ENCODE peak calls at places on chromosomes 3 and 15, in six cellular contexts. O is HepG2, Q is SK-N-SH, X is HCT116, S is K562, B is GM12878. E is an unnamed sample.

GRCh38 chr3:34207826-34208225 is 409.4 kb downstream of the PDCD6IP start:
- DNase-seq in S (no peak), O (no peak), X (no peak), Q (no peak), B (no peak), E (no peak)

GRCh38 chr15:81003023-81003350 is 2.3 kb downstream of the TLNRD1 start:
- DNase-seq in O (no peak), Q (no peak), B (no peak), S (no peak), X (no peak), E (no peak)

GRCh38 chr3:156691920-156692319 is 17.5 kb downstream of the TIPARP start:
- DNase-seq in B (no peak), S (no peak), Q (no peak), X (no peak), O (no peak), E (no peak)

GRCh38 chr3:184357248-184358139 is 3.9 kb downstream of the CLCN2 start:
- DNase-seq in S (no peak), B (no peak), Q (no peak), O (no peak), X (no peak), E (no peak)

GRCh38 chr15:68315495-68316007 is 38.0 kb downstream of the FEM1B start:
- DNase-seq in O (no peak), X (no peak), S (no peak), B (no peak), Q (no peak), E (no peak)

GRCh38 chr3:141076821-141077571 is 25.8 kb downstream of the SPSB4 start:
- DNase-seq in S (no peak), X (no peak), B (no peak), O (no peak), Q (no peak), E (no peak)

GRCh38 chr3:120349819-120350125 is 618 bp upstream of the LRRC58 start:
- DNase-seq in Q (no peak), O (no peak), X (no peak), S (no peak), B (no peak), E (no peak)

GRCh38 chr15:50235794-50236193 is 29.7 kb downstream of the HDC start:
- DNase-seq in B (no peak), S (peak), X (no peak), O (no peak), Q (no peak), E (no peak)

GRCh38 chr3:167740961-167741587 is 5.6 kb downstream of the SERPINI1 start:
- DNase-seq in Q (peak), O (peak), X (peak), B (no peak), S (no peak), E (no peak)

GRCh38 chr3:195450731-195451229 is 8.0 kb upstream of the ACAP2 start:
- DNase-seq in S (no peak), X (no peak), O (no peak), B (no peak), Q (no peak), E (no peak)

GRCh38 chr3:61177450-61177849 is 73.8 kb downstream of the FHIT start:
- DNase-seq in Q (no peak), O (no peak), S (no peak), X (no peak), B (no peak), E (no peak)

GRCh38 chr15:29687939-29688884 is 134.1 kb downstream of the TJP1 start:
- DNase-seq in Q (peak), O (no peak), B (no peak), S (no peak), X (no peak), E (no peak)

GRCh38 chr3:53044371-53045106 is 1.3 kb downstream of the SFMBT1 start:
- DNase-seq in S (peak), X (no peak), Q (peak), B (no peak), O (no peak), E (no peak)

GRCh38 chr3:193921480-193921879 is 214.5 kb upstream of the HES1 start:
- DNase-seq in B (no peak), Q (no peak), S (no peak), O (no peak), X (no peak), E (no peak)

GRCh38 chr3:180059351-180059750 is 22.6 kb upstream of the PEX5L start:
- DNase-seq in X (no peak), B (no peak), O (no peak), Q (no peak), S (no peak), E (no peak)

GRCh38 chr3:185658504-185658912 is 72.4 kb downstream of the SENP2 start:
- DNase-seq in O (peak), B (no peak), S (no peak), X (no peak), Q (no peak), E (no peak)

GRCh38 chr3:49721165-49721860 is 1.8 kb upstream of the AMIGO3 start:
- DNase-seq in X (no peak), O (no peak), Q (no peak), B (no peak), S (no peak), E (no peak)

GRCh38 chr3:38588276-38588971 is 61.1 kb downstream of the SCN5A start:
- DNase-seq in O (no peak), S (no peak), X (no peak), Q (no peak), B (no peak), E (peak)

GRCh38 chr3:149080699-149081091 is 5.6 kb downstream of the HLTF start:
- DNase-seq in S (no peak), O (no peak), B (no peak), X (no peak), Q (no peak), E (no peak)

GRCh38 chr3:35927441-35927840 is 288.1 kb downstream of the ARPP21 start:
- DNase-seq in X (no peak), B (no peak), Q (no peak), O (no peak), S (no peak), E (no peak)

GRCh38 chr3:62090066-62090465 is 283.3 kb downstream of the FEZF2 start:
- DNase-seq in B (no peak), S (no peak), X (no peak), O (no peak), Q (no peak), E (no peak)

GRCh38 chr3:174352227-174352626 is 506.9 kb upstream of the NAALADL2 start:
- DNase-seq in O (no peak), B (no peak), X (no peak), Q (no peak), S (no peak), E (no peak)

GRCh38 chr15:35123743-35124142 is 38.6 kb upstream of the NANOGP8 start:
- DNase-seq in X (no peak), B (no peak), Q (no peak), O (no peak), S (no peak), E (no peak)

GRCh38 chr3:161559177-161559998 is 62.8 kb downstream of the OTOL1 start:
- DNase-seq in S (peak), B (no peak), Q (no peak), O (peak), X (peak), E (peak)

GRCh38 chr15:65405793-65406192 is 17.0 kb downstream of the IGDCC4 start:
- DNase-seq in S (no peak), Q (no peak), B (no peak), O (no peak), X (no peak), E (no peak)

GRCh38 chr3:71423151-71423906 is 160.2 kb downstream of the FOXP1 start:
- DNase-seq in B (no peak), O (no peak), S (peak), Q (peak), X (no peak), E (no peak)

GRCh38 chr15:74174216-74174965 is 881 bp downstream of the ISLR start:
- DNase-seq in O (no peak), S (no peak), B (no peak), Q (peak), X (no peak), E (no peak)

GRCh38 chr15:40843885-40844542 is at the start of gene SPINT1:
- DNase-seq in X (no peak), O (no peak), S (peak), B (no peak), Q (peak), E (peak)

GRCh38 chr15:77869021-77869895 is 208.3 kb downstream of the TBC1D2B start:
- DNase-seq in B (no peak), Q (no peak), O (no peak), S (no peak), X (no peak), E (no peak)

GRCh38 chr3:149800693-149801092 is 8.3 kb upstream of the ANKUB1 start:
- DNase-seq in Q (no peak), B (no peak), S (no peak), X (no peak), O (no peak), E (no peak)

GRCh38 chr3:100041328-100041749 is 73.0 kb downstream of the FILIP1L start:
- DNase-seq in S (no peak), X (peak), O (peak), B (no peak), Q (no peak), E (no peak)
- TF ChIP-seq JUND in S (no peak), X (peak), O (no peak), B (no peak), Q (peak), E (no peak)

DNA sequence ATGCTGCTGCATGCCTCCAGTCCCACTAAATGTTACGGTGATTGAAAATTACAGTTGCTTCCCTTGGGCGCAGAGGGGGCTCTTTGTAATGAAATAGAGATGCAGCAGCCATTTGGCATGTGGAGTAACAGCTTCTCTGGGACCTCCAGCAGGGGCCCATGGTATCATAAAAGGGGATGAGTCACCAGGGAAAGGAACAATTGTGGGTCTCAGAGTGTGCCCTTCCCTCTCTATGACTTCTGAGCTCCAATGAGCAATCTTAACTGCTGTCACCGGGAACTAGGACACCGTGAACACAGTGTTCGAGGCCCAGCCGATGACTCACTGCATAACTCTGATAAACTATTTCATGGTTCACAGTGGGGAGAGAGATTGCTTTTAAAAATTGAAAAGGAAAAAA is 164.8 kb upstream of the NUDT16 start:
- DNase-seq in Q (no peak), X (peak), B (no peak), O (peak), S (peak), E (peak)
- TF ChIP-seq SIN3A in Q (no peak), X (no peak), B (no peak), O (no peak), S (no peak), E (no peak)

DNA sequence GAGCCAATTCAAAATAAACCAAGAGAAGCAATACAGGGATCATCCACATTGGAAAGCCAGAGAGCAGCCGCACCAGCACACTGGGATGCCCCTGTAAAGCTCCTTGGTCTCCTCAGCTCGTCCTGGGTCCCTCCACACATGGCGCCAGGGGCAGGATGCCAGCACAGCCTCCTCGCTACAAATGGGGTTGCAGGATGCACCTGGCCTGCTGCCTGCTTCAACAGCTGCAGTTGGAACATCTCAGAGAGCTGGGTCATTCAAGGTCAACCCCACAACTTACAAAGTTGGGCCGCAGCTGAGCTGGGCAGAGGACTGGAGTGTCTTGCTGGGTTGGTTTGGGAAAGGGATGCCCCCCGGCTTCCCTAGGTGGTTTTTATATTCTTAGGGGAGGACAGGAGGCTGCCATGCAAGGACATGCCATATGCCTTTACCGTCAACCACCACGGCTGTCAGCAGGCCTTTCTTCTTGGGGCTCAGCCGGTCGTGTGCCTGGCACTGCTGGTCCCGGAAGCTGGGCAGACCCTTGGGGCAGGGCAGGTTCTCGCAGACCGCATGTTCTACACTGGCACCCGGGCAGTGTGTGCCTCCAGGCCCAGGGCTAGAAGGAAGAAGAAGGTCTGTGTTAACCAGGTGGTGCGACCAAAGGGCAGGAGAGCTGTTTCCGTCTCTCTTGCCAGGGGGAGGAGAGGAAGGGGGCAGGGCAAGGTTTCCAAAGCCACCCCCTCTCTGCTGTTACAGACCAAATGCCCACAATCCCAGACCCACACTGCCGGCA is 225.2 kb downstream of the ADAMTS17 start:
- DNase-seq in B (no peak), Q (no peak), X (no peak), O (no peak), S (no peak), E (no peak)
- TF ChIP-seq JUND in B (no peak), Q (no peak), X (no peak), O (no peak), S (no peak), E (no peak)

GRCh38 chr15:95486224-95486623 is 844.3 kb upstream of the NR2F2 start:
- DNase-seq in S (no peak), X (no peak), O (no peak), Q (no peak), B (no peak), E (no peak)
- TF ChIP-seq SIN3A in S (no peak), X (no peak), O (no peak), Q (no peak), B (no peak), E (no peak)

GRCh38 chr15:66784174-66784573 is 82.1 kb downstream of the SMAD6 start:
- DNase-seq in O (no peak), X (no peak), B (no peak), Q (no peak), S (no peak), E (no peak)

GRCh38 chr15:66786708-66787471 is 84.9 kb downstream of the SMAD6 start:
- DNase-seq in X (no peak), O (no peak), S (no peak), Q (no peak), B (no peak), E (no peak)

GRCh38 chr15:66787472-66787871 is 85.4 kb downstream of the SMAD6 start:
- DNase-seq in Q (no peak), X (no peak), S (no peak), O (no peak), B (no peak), E (no peak)

GRCh38 chr15:66786222-66786621 is 84.2 kb downstream of the SMAD6 start:
- DNase-seq in Q (no peak), O (no peak), B (no peak), X (no peak), S (no peak), E (no peak)

GRCh38 chr15:66785637-66786036 is 83.6 kb downstream of the SMAD6 start:
- DNase-seq in X (no peak), Q (no peak), S (no peak), O (no peak), B (no peak), E (no peak)
- TF ChIP-seq JUND in X (no peak), Q (no peak), S (no peak), O (no peak), B (no peak), E (no peak)

GRCh38 chr15:66937588-66937987 is 127.8 kb upstream of the SMAD3 start:
- DNase-seq in Q (no peak), O (no peak), X (no peak), B (no peak), S (no peak), E (no peak)

GRCh38 chr15:66939451-66940023 is 125.9 kb upstream of the SMAD3 start:
- DNase-seq in X (no peak), S (no peak), Q (no peak), O (no peak), B (no peak), E (no peak)

GRCh38 chr15:66939016-66939415 is 126.4 kb upstream of the SMAD3 start:
- DNase-seq in X (no peak), O (no peak), B (no peak), S (no peak), Q (no peak), E (no peak)

GRCh38 chr15:66936864-66937245 is 128.5 kb upstream of the SMAD3 start:
- DNase-seq in X (no peak), Q (no peak), O (no peak), S (no peak), B (no peak), E (no peak)

GRCh38 chr15:66938114-66938830 is 127.1 kb upstream of the SMAD3 start:
- DNase-seq in O (peak), X (no peak), B (no peak), S (peak), Q (no peak), E (no peak)
- TF ChIP-seq SIN3A in O (no peak), X (no peak), B (no peak), S (no peak), Q (no peak), E (no peak)

E was measured in H1.